ENCODE peak calls at places on chromosomes 16 and 17, in ten cellular contexts. One of them, this sample, is unnamed.

GRCh38 chr17:48084932-48085331 is 16.3 kb downstream of the CBX1 start:
- DNase-seq in cardiac muscle cell: no peak
- DNase-seq in kidney: no peak
- DNase-seq in GM23338: no peak
- DNase-seq in transverse colon: no peak
- DNase-seq in mammary epithelial cell: no peak
- DNase-seq in left lung: no peak
- DNase-seq in CD8-positive, alpha-beta T cell: no peak
- DNase-seq in uterus: no peak
- DNase-seq in heart left ventricle: no peak
- DNase-seq in this sample: no peak

GRCh38 chr17:68101992-68102758 is 66.6 kb downstream of the KPNA2 start:
- DNase-seq in cardiac muscle cell: no peak
- DNase-seq in kidney: peak; percentile 72
- DNase-seq in GM23338: peak; percentile 10
- DNase-seq in transverse colon: peak; percentile 47
- DNase-seq in mammary epithelial cell: peak; percentile 26
- DNase-seq in left lung: no peak
- DNase-seq in CD8-positive, alpha-beta T cell: peak; percentile 46
- DNase-seq in uterus: no peak
- DNase-seq in heart left ventricle: no peak
- DNase-seq in this sample: peak; percentile 36

GRCh38 chr16:89395150-89396142 is 94.9 kb downstream of the ANKRD11 start:
- DNase-seq in cardiac muscle cell: peak; percentile 99
- DNase-seq in kidney: peak; percentile 94
- DNase-seq in GM23338: no peak
- DNase-seq in transverse colon: peak; percentile 87
- DNase-seq in mammary epithelial cell: peak; percentile 88
- DNase-seq in left lung: no peak
- DNase-seq in CD8-positive, alpha-beta T cell: no peak
- DNase-seq in uterus: peak; percentile 94
- DNase-seq in heart left ventricle: peak; percentile 91
- DNase-seq in this sample: peak; percentile 86

GRCh38 chr17:37066322-37066905 is 117.7 kb downstream of the AATF start:
- DNase-seq in cardiac muscle cell: no peak
- DNase-seq in kidney: no peak
- DNase-seq in GM23338: peak; percentile 42
- DNase-seq in transverse colon: no peak
- DNase-seq in mammary epithelial cell: no peak
- DNase-seq in left lung: no peak
- DNase-seq in CD8-positive, alpha-beta T cell: no peak
- DNase-seq in uterus: no peak
- DNase-seq in heart left ventricle: no peak
- DNase-seq in this sample: no peak

GRCh38 chr17:36825113-36825955 is 111.9 kb upstream of the LHX1 start:
- DNase-seq in cardiac muscle cell: no peak
- DNase-seq in kidney: no peak
- DNase-seq in GM23338: no peak
- DNase-seq in transverse colon: no peak
- DNase-seq in mammary epithelial cell: no peak
- DNase-seq in left lung: no peak
- DNase-seq in CD8-positive, alpha-beta T cell: no peak
- DNase-seq in uterus: no peak
- DNase-seq in heart left ventricle: no peak
- DNase-seq in this sample: no peak

GRCh38 chr16:74577882-74578366 is 29.0 kb downstream of the GLG1 start:
- DNase-seq in cardiac muscle cell: no peak
- DNase-seq in kidney: no peak
- DNase-seq in GM23338: no peak
- DNase-seq in transverse colon: no peak
- DNase-seq in mammary epithelial cell: peak; percentile 70
- DNase-seq in left lung: no peak
- DNase-seq in CD8-positive, alpha-beta T cell: no peak
- DNase-seq in uterus: no peak
- DNase-seq in heart left ventricle: no peak
- DNase-seq in this sample: no peak

GRCh38 chr17:29241015-29241963 is 5.4 kb upstream of the CRYBA1 start:
- DNase-seq in cardiac muscle cell: peak; percentile 96
- DNase-seq in kidney: no peak
- DNase-seq in GM23338: peak; percentile 58
- DNase-seq in transverse colon: no peak
- DNase-seq in mammary epithelial cell: peak; percentile 94
- DNase-seq in left lung: no peak
- DNase-seq in CD8-positive, alpha-beta T cell: no peak
- DNase-seq in uterus: no peak
- DNase-seq in heart left ventricle: no peak
- DNase-seq in this sample: no peak

GRCh38 chr16:27769561-27770222 is 219.7 kb downstream of the KATNIP start:
- DNase-seq in cardiac muscle cell: peak; percentile 56
- DNase-seq in kidney: peak; percentile 59
- DNase-seq in GM23338: no peak
- DNase-seq in transverse colon: no peak
- DNase-seq in mammary epithelial cell: peak; percentile 71
- DNase-seq in left lung: no peak
- DNase-seq in CD8-positive, alpha-beta T cell: no peak
- DNase-seq in uterus: no peak
- DNase-seq in heart left ventricle: no peak
- DNase-seq in this sample: peak; percentile 22

GRCh38 chr16:3792472-3793012 is 75.2 kb upstream of the TRAP1 start:
- DNase-seq in cardiac muscle cell: no peak
- DNase-seq in kidney: no peak
- DNase-seq in GM23338: no peak
- DNase-seq in transverse colon: no peak
- DNase-seq in mammary epithelial cell: no peak
- DNase-seq in left lung: no peak
- DNase-seq in CD8-positive, alpha-beta T cell: no peak
- DNase-seq in uterus: no peak
- DNase-seq in heart left ventricle: no peak
- DNase-seq in this sample: no peak

GRCh38 chr17:61323015-61323379 is 76.6 kb upstream of the TBX2 start:
- DNase-seq in cardiac muscle cell: peak; percentile 33
- DNase-seq in kidney: no peak
- DNase-seq in GM23338: no peak
- DNase-seq in transverse colon: no peak
- DNase-seq in mammary epithelial cell: no peak
- DNase-seq in left lung: no peak
- DNase-seq in CD8-positive, alpha-beta T cell: no peak
- DNase-seq in uterus: peak; percentile 52
- DNase-seq in heart left ventricle: no peak
- DNase-seq in this sample: no peak

GRCh38 chr17:78089557-78090281 is 38.8 kb downstream of the TMC6 start:
- DNase-seq in cardiac muscle cell: no peak
- DNase-seq in kidney: no peak
- DNase-seq in GM23338: no peak
- DNase-seq in transverse colon: no peak
- DNase-seq in mammary epithelial cell: no peak
- DNase-seq in left lung: no peak
- DNase-seq in CD8-positive, alpha-beta T cell: no peak
- DNase-seq in uterus: no peak
- DNase-seq in heart left ventricle: no peak
- DNase-seq in this sample: no peak

GRCh38 chr16:35391328-35391727 is 1931.9 kb downstream of the TP53TG3F start:
- DNase-seq in cardiac muscle cell: no peak
- DNase-seq in kidney: no peak
- DNase-seq in GM23338: peak; percentile 32
- DNase-seq in transverse colon: no peak
- DNase-seq in mammary epithelial cell: peak; percentile 29
- DNase-seq in left lung: no peak
- DNase-seq in CD8-positive, alpha-beta T cell: no peak
- DNase-seq in uterus: no peak
- DNase-seq in heart left ventricle: no peak
- DNase-seq in this sample: no peak

GRCh38 chr16:58019866-58020538 is 5.6 kb upstream of the MMP15 start:
- DNase-seq in cardiac muscle cell: no peak
- DNase-seq in kidney: peak; percentile 26
- DNase-seq in GM23338: no peak
- DNase-seq in transverse colon: no peak
- DNase-seq in mammary epithelial cell: no peak
- DNase-seq in left lung: peak; percentile 12
- DNase-seq in CD8-positive, alpha-beta T cell: no peak
- DNase-seq in uterus: no peak
- DNase-seq in heart left ventricle: no peak
- DNase-seq in this sample: no peak

DNA sequence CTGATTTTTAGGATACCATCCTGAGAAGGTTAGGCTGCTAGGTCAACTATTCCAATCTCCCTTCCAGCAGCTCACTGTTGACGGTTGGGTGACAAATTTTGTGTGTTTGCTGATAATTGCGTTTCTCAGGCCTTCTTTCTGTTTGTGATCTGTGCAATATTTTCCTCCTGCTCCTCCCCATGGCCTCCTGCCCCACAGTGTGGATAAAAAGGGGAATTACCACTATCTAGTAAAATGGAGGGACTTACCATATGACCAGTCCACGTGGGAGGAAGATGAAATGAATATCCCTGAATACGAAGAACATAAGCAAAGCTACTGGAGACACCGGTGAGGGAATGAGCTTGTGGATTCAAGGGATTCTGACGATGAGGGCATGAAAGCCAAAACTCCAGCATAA is 9.2 kb downstream of the CHD3 start:
- DNase-seq in cardiac muscle cell: peak; percentile 77
- DNase-seq in kidney: no peak
- DNase-seq in GM23338: no peak
- DNase-seq in transverse colon: peak; percentile 27
- DNase-seq in mammary epithelial cell: peak; percentile 31
- DNase-seq in left lung: no peak
- DNase-seq in CD8-positive, alpha-beta T cell: no peak
- DNase-seq in uterus: no peak
- DNase-seq in heart left ventricle: no peak
- DNase-seq in this sample: no peak
- TF ChIP-seq CTCF in cardiac muscle cell: peak; percentile 53
- TF ChIP-seq CTCF in kidney: peak; percentile 44
- TF ChIP-seq CTCF in GM23338: peak; percentile 45
- TF ChIP-seq CTCF in transverse colon: peak; percentile 49
- TF ChIP-seq CTCF in mammary epithelial cell: peak; percentile 27
- TF ChIP-seq CTCF in left lung: no peak
- TF ChIP-seq CTCF in CD8-positive, alpha-beta T cell: peak; percentile 36
- TF ChIP-seq CTCF in uterus: peak; percentile 24
- TF ChIP-seq CTCF in heart left ventricle: peak; percentile 36
- TF ChIP-seq CTCF in this sample: peak; percentile 81

GRCh38 chr16:25148568-25149215 is 37.1 kb downstream of the LCMT1 start:
- DNase-seq in cardiac muscle cell: no peak
- DNase-seq in kidney: no peak
- DNase-seq in GM23338: peak; percentile 27
- DNase-seq in transverse colon: no peak
- DNase-seq in mammary epithelial cell: no peak
- DNase-seq in left lung: no peak
- DNase-seq in CD8-positive, alpha-beta T cell: no peak
- DNase-seq in uterus: no peak
- DNase-seq in heart left ventricle: no peak
- DNase-seq in this sample: no peak

GRCh38 chr16:25155553-25156460 is 44.3 kb downstream of the LCMT1 start:
- DNase-seq in cardiac muscle cell: peak; percentile 46
- DNase-seq in kidney: no peak
- DNase-seq in GM23338: no peak
- DNase-seq in transverse colon: no peak
- DNase-seq in mammary epithelial cell: peak; percentile 14
- DNase-seq in left lung: no peak
- DNase-seq in CD8-positive, alpha-beta T cell: no peak
- DNase-seq in uterus: no peak
- DNase-seq in heart left ventricle: no peak
- DNase-seq in this sample: no peak

GRCh38 chr16:25157476-25157875 is 45.9 kb downstream of the LCMT1 start:
- DNase-seq in cardiac muscle cell: no peak
- DNase-seq in kidney: no peak
- DNase-seq in GM23338: no peak
- DNase-seq in transverse colon: no peak
- DNase-seq in mammary epithelial cell: no peak
- DNase-seq in left lung: no peak
- DNase-seq in CD8-positive, alpha-beta T cell: no peak
- DNase-seq in uterus: no peak
- DNase-seq in heart left ventricle: no peak
- DNase-seq in this sample: no peak

DNA sequence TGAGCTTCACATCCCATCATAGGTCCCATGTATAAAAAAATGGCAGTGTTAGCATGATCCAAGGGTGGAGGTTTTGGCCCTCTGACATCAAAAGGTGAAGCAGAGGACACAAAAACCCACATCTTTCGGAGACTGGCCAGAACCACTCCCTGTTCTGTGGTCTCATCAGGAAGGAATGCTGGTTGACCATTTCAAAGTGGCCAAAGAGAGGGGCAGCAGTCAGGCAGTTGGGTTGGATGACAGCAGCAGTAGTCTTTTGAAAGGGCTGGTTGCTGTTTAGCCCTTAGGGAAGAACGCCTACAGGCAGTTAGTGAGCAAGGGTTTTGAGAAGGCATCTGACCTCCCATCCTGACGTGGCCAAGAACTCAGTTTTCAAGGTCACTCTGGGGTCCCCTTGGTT is 40.5 kb downstream of the LCMT1 start:
- DNase-seq in cardiac muscle cell: peak; percentile 34
- DNase-seq in kidney: no peak
- DNase-seq in GM23338: no peak
- DNase-seq in transverse colon: no peak
- DNase-seq in mammary epithelial cell: peak; percentile 63
- DNase-seq in left lung: no peak
- DNase-seq in CD8-positive, alpha-beta T cell: no peak
- DNase-seq in uterus: no peak
- DNase-seq in heart left ventricle: no peak
- DNase-seq in this sample: no peak
- H3K4me3 ChIP-seq in cardiac muscle cell: no peak overlapping the region
- H3K4me3 ChIP-seq in kidney: no peak overlapping the region
- H3K4me3 ChIP-seq in GM23338: no peak overlapping the region
- H3K4me3 ChIP-seq in transverse colon: no peak overlapping the region
- H3K4me3 ChIP-seq in mammary epithelial cell: no peak overlapping the region
- H3K4me3 ChIP-seq in left lung: no peak overlapping the region
- H3K4me3 ChIP-seq in CD8-positive, alpha-beta T cell: no peak overlapping the region
- H3K4me3 ChIP-seq in uterus: no peak overlapping the region
- H3K4me3 ChIP-seq in heart left ventricle: no peak overlapping the region
- H3K4me3 ChIP-seq in this sample: no peak overlapping the region

GRCh38 chr17:73293480-73293911 is 18.3 kb downstream of the CDC42EP4 start:
- DNase-seq in cardiac muscle cell: peak; percentile 83
- DNase-seq in kidney: peak; percentile 92
- DNase-seq in GM23338: no peak
- DNase-seq in transverse colon: peak; percentile 51
- DNase-seq in mammary epithelial cell: peak; percentile 91
- DNase-seq in left lung: no peak
- DNase-seq in CD8-positive, alpha-beta T cell: no peak
- DNase-seq in uterus: peak; percentile 78
- DNase-seq in heart left ventricle: peak; percentile 67
- DNase-seq in this sample: no peak
- H3K27ac ChIP-seq in cardiac muscle cell: peak overlapping the region; percentile 28
- H3K27ac ChIP-seq in kidney: peak overlapping the region; percentile 92
- H3K27ac ChIP-seq in GM23338: peak overlapping the region; percentile 55
- H3K27ac ChIP-seq in transverse colon: peak overlapping the region; percentile 83
- H3K27ac ChIP-seq in mammary epithelial cell: peak overlapping the region; percentile 66
- H3K27ac ChIP-seq in left lung: peak overlapping the region; percentile 82
- H3K27ac ChIP-seq in CD8-positive, alpha-beta T cell: no peak overlapping the region
- H3K27ac ChIP-seq in uterus: peak overlapping the region; percentile 87
- H3K27ac ChIP-seq in heart left ventricle: peak overlapping the region; percentile 96
- H3K27ac ChIP-seq in this sample: peak overlapping the region; percentile 46

DNA sequence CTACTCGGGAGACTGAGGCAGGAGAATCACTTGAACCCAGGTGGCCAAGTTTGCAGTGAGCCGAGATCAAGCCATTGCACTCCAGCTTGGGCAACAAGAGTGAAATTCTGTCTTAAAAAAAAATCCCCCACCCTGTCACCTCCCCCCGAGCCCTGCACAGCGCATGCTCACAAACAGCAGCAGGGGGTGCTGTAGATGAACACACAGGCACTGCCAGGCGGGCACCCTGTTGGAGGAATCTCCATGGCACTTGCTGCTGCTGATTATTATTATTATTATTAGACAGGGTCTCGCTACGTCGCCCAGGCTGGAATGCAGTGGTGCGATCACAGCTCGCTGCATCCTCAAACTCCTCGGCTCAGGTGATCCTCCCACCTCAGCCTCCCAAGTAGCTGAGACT is 24.6 kb downstream of the FZD2 start:
- DNase-seq in cardiac muscle cell: peak; percentile 31
- DNase-seq in kidney: peak; percentile 25
- DNase-seq in GM23338: peak; percentile 61
- DNase-seq in transverse colon: no peak
- DNase-seq in mammary epithelial cell: no peak
- DNase-seq in left lung: no peak
- DNase-seq in CD8-positive, alpha-beta T cell: no peak
- DNase-seq in uterus: no peak
- DNase-seq in heart left ventricle: no peak
- DNase-seq in this sample: no peak
- TF ChIP-seq CTCF in cardiac muscle cell: peak; percentile 32
- TF ChIP-seq CTCF in kidney: no peak
- TF ChIP-seq CTCF in GM23338: peak; percentile 61
- TF ChIP-seq CTCF in transverse colon: no peak
- TF ChIP-seq CTCF in mammary epithelial cell: no peak
- TF ChIP-seq CTCF in left lung: no peak
- TF ChIP-seq CTCF in CD8-positive, alpha-beta T cell: no peak
- TF ChIP-seq CTCF in uterus: no peak
- TF ChIP-seq CTCF in heart left ventricle: no peak
- TF ChIP-seq CTCF in this sample: no peak